ENCODE peak calls at places on chromosomes 6 and 20, in ten cellular contexts. P is OCI-LY7; S is iris pigment epithelial cell; T is effector CD4-positive, alpha-beta T cell; O is H7; F is stimulated activated CD4-positive, alpha-beta T cell treated with anti-CD3 and anti-CD28 coated beads, Interleukin-15, amount 100 ng/mL, for 1 hour; A is Daoy; Q is WERI-Rb-1; E is stimulated activated CD8-positive, alpha-beta memory T cell treated with anti-CD3 and anti-CD28 coated beads, Interleukin-4, amount 100 ng/mL, for 24 hours; X is activated naive CD4-positive, alpha-beta T cell. G is an unnamed sample.

GRCh38 chr6:108736832-108737231 is 111.4 kb upstream of the ARMC2 start:
- DNase-seq in F (no peak), P (no peak), Q (no peak), S (peak; percentile 92), T (no peak), X (no peak), O (peak; percentile 75), A (peak; percentile 90), E (no peak), G (no peak)

GRCh38 chr20:60046860-60047259 is 88.6 kb downstream of the CDH26 start:
- DNase-seq in A (no peak), F (no peak), X (no peak), S (no peak), Q (no peak), T (no peak), E (no peak), P (no peak), O (no peak), G (no peak)

GRCh38 chr20:34310481-34311117 is 7.4 kb upstream of the AHCY start:
- DNase-seq in T (no peak), P (no peak), X (no peak), A (no peak), F (no peak), O (no peak), S (no peak), E (no peak), Q (no peak), G (no peak)

GRCh38 chr6:154030646-154031045 is 8.4 kb upstream of the OPRM1 start:
- DNase-seq in Q (no peak), A (no peak), T (no peak), S (no peak), X (no peak), F (no peak), E (no peak), P (no peak), O (no peak), G (no peak)

GRCh38 chr20:20594171-20594530 is 118.3 kb downstream of the RALGAPA2 start:
- DNase-seq in S (peak; percentile 35), O (no peak), P (peak; percentile 38), E (no peak), A (no peak), Q (no peak), T (no peak), F (no peak), X (no peak), G (peak; percentile 38)

GRCh38 chr6:130725551-130725950 is 101.7 kb upstream of the SMLR1 start:
- DNase-seq in T (no peak), P (no peak), S (no peak), F (no peak), Q (no peak), O (no peak), X (no peak), E (no peak), A (no peak), G (no peak)

GRCh38 chr6:72554203-72554564 is 67.7 kb upstream of the KCNQ5 start:
- DNase-seq in T (no peak), A (peak; percentile 65), F (no peak), Q (no peak), O (no peak), X (no peak), S (peak; percentile 74), E (no peak), P (no peak), G (no peak)

GRCh38 chr6:57224769-57225515 is 2.8 kb upstream of the RAB23 start:
- DNase-seq in X (no peak), Q (no peak), E (no peak), S (peak; percentile 73), F (no peak), A (peak; percentile 12), O (no peak), T (no peak), P (no peak), G (no peak)

GRCh38 chr6:137973201-137973600 is 106.1 kb downstream of the TNFAIP3 start:
- DNase-seq in F (no peak), Q (no peak), X (no peak), P (no peak), O (no peak), A (no peak), E (no peak), S (peak; percentile 37), T (no peak), G (no peak)

GRCh38 chr6:42260424-42260888 is 42.8 kb upstream of the MRPS10 start:
- DNase-seq in O (no peak), T (no peak), Q (peak; percentile 91), E (no peak), S (no peak), F (no peak), P (peak; percentile 58), A (no peak), X (no peak), G (no peak)

GRCh38 chr6:37674161-37674560 is 23.5 kb downstream of the MDGA1 start:
- DNase-seq in S (no peak), P (no peak), Q (no peak), T (no peak), X (no peak), O (no peak), E (no peak), F (no peak), A (no peak), G (no peak)

GRCh38 chr6:14516947-14517346 is 399.4 kb downstream of the CD83 start:
- DNase-seq in O (no peak), Q (no peak), P (no peak), E (no peak), F (no peak), S (no peak), A (no peak), X (no peak), T (no peak), G (no peak)